ENCODE peak calls at places on chromosomes 4 and X, in nine cellular contexts. C, P, O, D, Z, U, K, E and H are unnamed samples.

GRCh38 chrX:77442728-77443127 is 4.5 kb upstream of the FGF16 start:
- DNase-seq in C (peak), P (no peak), O (no peak), D (no peak), Z (peak), U (no peak), K (no peak), E (peak), H (no peak)

GRCh38 chr4:134027931-134028330 is 173.7 kb downstream of the PABPC4L start:
- DNase-seq in C (peak), P (no peak), O (no peak), D (no peak), Z (peak), U (no peak), K (no peak), E (peak), H (no peak)

GRCh38 chrX:30939928-30940327 is 50.9 kb upstream of the TAB3 start:
- DNase-seq in C (no peak), P (no peak), O (no peak), D (no peak), Z (no peak), U (no peak), K (no peak), E (no peak), H (no peak)

GRCh38 chrX:29671426-29671825 is 543.9 kb upstream of the MAGEB2 start:
- DNase-seq in C (no peak), P (no peak), O (no peak), D (no peak), Z (no peak), U (no peak), K (no peak), E (peak), H (no peak)

GRCh38 chrX:11381464-11381863 is 88.3 kb downstream of the AMELX start:
- DNase-seq in C (peak), P (no peak), O (peak), D (peak), Z (peak), U (no peak), K (no peak), E (peak), H (peak)

GRCh38 chr4:172648471-172648870 is 520.1 kb upstream of the GALNT7 start:
- DNase-seq in C (no peak), P (no peak), O (no peak), D (no peak), Z (peak), U (no peak), K (no peak), E (peak), H (no peak)

GRCh38 chrX:19747672-19748610 is 139.5 kb downstream of the SH3KBP1 start:
- DNase-seq in C (no peak), P (no peak), O (no peak), D (peak), Z (no peak), U (peak), K (no peak), E (no peak), H (no peak)

GRCh38 chrX:22952011-22952410 is 47.7 kb upstream of the DDX53 start:
- DNase-seq in C (no peak), P (no peak), O (no peak), D (no peak), Z (peak), U (no peak), K (no peak), E (peak), H (no peak)

GRCh38 chr4:122824616-122825015 is 2.0 kb upstream of the FGF2 start:
- DNase-seq in C (no peak), P (no peak), O (no peak), D (no peak), Z (no peak), U (no peak), K (no peak), E (no peak), H (no peak)

GRCh38 chrX:75211976-75212375 is 55.9 kb upstream of the ABCB7 start:
- DNase-seq in C (no peak), P (no peak), O (no peak), D (no peak), Z (no peak), U (no peak), K (no peak), E (no peak), H (no peak)

GRCh38 chr4:6262847-6263487 is 6.7 kb upstream of the WFS1 start:
- DNase-seq in C (no peak), P (peak), O (no peak), D (no peak), Z (no peak), U (no peak), K (no peak), E (no peak), H (no peak)

GRCh38 chr4:75142850-75143249 is 209.9 kb downstream of the PARM1 start:
- DNase-seq in C (no peak), P (no peak), O (no peak), D (no peak), Z (no peak), U (no peak), K (no peak), E (peak), H (no peak)

GRCh38 chr4:129926936-129927335 is 831.0 kb downstream of the C4orf33 start:
- DNase-seq in C (no peak), P (no peak), O (no peak), D (no peak), Z (peak), U (no peak), K (no peak), E (no peak), H (no peak)

GRCh38 chr4:119314356-119314755 is 7.6 kb downstream of the FABP2 start:
- DNase-seq in C (no peak), P (no peak), O (no peak), D (no peak), Z (peak), U (no peak), K (peak), E (peak), H (peak)

GRCh38 chr4:123433976-123434375 is 37.4 kb downstream of the SPRY1 start:
- DNase-seq in C (no peak), P (no peak), O (no peak), D (no peak), Z (no peak), U (no peak), K (no peak), E (no peak), H (no peak)

GRCh38 chrX:10173331-10173900 is 16.6 kb downstream of the CLCN4 start:
- DNase-seq in C (peak), P (no peak), O (peak), D (no peak), Z (no peak), U (no peak), K (peak), E (peak), H (no peak)

GRCh38 chr4:156378053-156378665 is 424.5 kb upstream of the CTSO start:
- DNase-seq in C (no peak), P (no peak), O (no peak), D (no peak), Z (peak), U (no peak), K (no peak), E (peak), H (no peak)

GRCh38 chrX:155112171-155112570 is 40.9 kb downstream of the BRCC3 start:
- DNase-seq in C (no peak), P (no peak), O (no peak), D (no peak), Z (peak), U (no peak), K (no peak), E (no peak), H (no peak)

GRCh38 chr4:12957108-12957507 is 527.0 kb downstream of the RAB28 start:
- DNase-seq in C (no peak), P (no peak), O (no peak), D (no peak), Z (no peak), U (no peak), K (no peak), E (no peak), H (no peak)